ENCODE peak calls at places on chromosomes 4 and X, in six cellular contexts. Y is HepG2, T is H1, R is GM12891, F is K562, G is GM12878. J is an unnamed sample.

GRCh38 chr4:95059630-95060029 is 301.9 kb downstream of the BMPR1B start:
- DNase-seq in R (no peak), T (no peak), G (no peak), Y (no peak), F (no peak), J (no peak)

GRCh38 chr4:167642250-167642649 is 408.0 kb upstream of the SPOCK3 start:
- DNase-seq in T (no peak), R (no peak), G (no peak), Y (no peak), F (no peak), J (no peak)

GRCh38 chr4:175716956-175717355 is 95.1 kb downstream of the GPM6A start:
- DNase-seq in R (no peak), Y (no peak), G (no peak), F (no peak), T (no peak), J (no peak)

GRCh38 chr4:74805601-74806000 is 11.3 kb upstream of the BTC start:
- DNase-seq in Y (peak), G (no peak), R (no peak), F (no peak), T (no peak), J (no peak)

GRCh38 chr4:183746305-183747229 is 87.5 kb downstream of the TRAPPC11 start:
- DNase-seq in R (no peak), G (peak), F (no peak), T (no peak), Y (no peak), J (no peak)

GRCh38 chr4:24260133-24260532 is 324.2 kb downstream of the DHX15 start:
- DNase-seq in Y (no peak), G (no peak), F (no peak), T (no peak), R (no peak), J (no peak)

GRCh38 chr4:76364763-76365162 is 56.2 kb downstream of the CCDC158 start:
- DNase-seq in T (no peak), G (no peak), Y (no peak), R (no peak), F (peak), J (no peak)

GRCh38 chr4:119040711-119041185 is 94.9 kb upstream of the MYOZ2 start:
- DNase-seq in Y (no peak), T (no peak), F (no peak), G (no peak), R (no peak), J (no peak)

GRCh38 chr4:91958651-91959050 is 345.1 kb upstream of the GRID2 start:
- DNase-seq in T (no peak), G (no peak), Y (no peak), R (no peak), F (no peak), J (no peak)

GRCh38 chr4:147773261-147774184 is 41.6 kb downstream of the ARHGAP10 start:
- DNase-seq in R (no peak), G (no peak), T (no peak), F (no peak), Y (no peak), J (no peak)

GRCh38 chr4:144647095-144647959 is 1.4 kb downstream of the HHIP start:
- DNase-seq in T (no peak), F (peak), R (no peak), G (no peak), Y (no peak), J (no peak)

GRCh38 chr4:183468210-183469095 is 24.0 kb downstream of the CDKN2AIP start:
- DNase-seq in R (no peak), Y (peak), G (no peak), F (no peak), T (no peak), J (no peak)

GRCh38 chr4:18366762-18367358 is 345.3 kb upstream of the LCORL start:
- DNase-seq in R (no peak), G (peak), Y (peak), F (no peak), T (no peak), J (no peak)

GRCh38 chr4:10157478-10158354 is 41.1 kb upstream of the WDR1 start:
- DNase-seq in G (peak), F (peak), Y (peak), R (peak), T (peak), J (peak)

GRCh38 chrX:153768311-153769157 is 4.5 kb downstream of the PLXNB3 start:
- DNase-seq in F (no peak), R (peak), G (no peak), T (no peak), Y (no peak), J (peak)

GRCh38 chrX:134369576-134369975 is 90.4 kb upstream of the HPRT1 start:
- DNase-seq in F (no peak), G (peak), T (no peak), R (no peak), Y (no peak), J (no peak)

GRCh38 chrX:128518508-128518907 is 466.3 kb upstream of the ACTRT1 start:
- DNase-seq in T (no peak), R (no peak), G (no peak), Y (peak), F (no peak), J (no peak)

GRCh38 chrX:155747520-155747919 is 133.6 kb upstream of the VAMP7 start:
- DNase-seq in Y (no peak), R (no peak), G (no peak), T (no peak), F (no peak), J (no peak)

GRCh38 chrX:9516635-9517034 is 51.8 kb downstream of the TBL1X start:
- DNase-seq in G (no peak), F (no peak), Y (no peak), R (no peak), T (no peak), J (no peak)

GRCh38 chrX:69137371-69137881 is 27.8 kb downstream of the PJA1 start:
- DNase-seq in T (no peak), R (no peak), G (no peak), F (no peak), Y (no peak), J (no peak)

GRCh38 chr4:1237981-1238675 is 10.8 kb downstream of the CTBP1 start:
- DNase-seq in G (no peak), T (no peak), F (no peak), R (peak), Y (no peak), J (no peak)

GRCh38 chr4:103567591-103567990 is 152.2 kb downstream of the TACR3 start:
- DNase-seq in G (no peak), T (no peak), F (no peak), Y (no peak), R (no peak), J (no peak)

GRCh38 chr4:145278341-145279121 is 98.1 kb upstream of the OTUD4 start:
- DNase-seq in R (no peak), Y (no peak), G (no peak), F (peak), T (no peak), J (no peak)

GRCh38 chr4:75708218-75708691 is 16.1 kb upstream of the USO1 start:
- DNase-seq in T (no peak), R (no peak), F (no peak), Y (peak), G (no peak), J (no peak)

GRCh38 chrX:53262918-53263394 is 18.4 kb downstream of the IQSEC2 start:
- DNase-seq in F (peak), G (no peak), R (no peak), Y (no peak), T (no peak), J (no peak)

GRCh38 chr4:73859614-73860088 is 6.6 kb downstream of the PF4V1 start:
- DNase-seq in T (no peak), Y (no peak), G (no peak), F (no peak), R (no peak), J (no peak)

GRCh38 chr4:147770831-147771230 is 38.9 kb downstream of the ARHGAP10 start:
- DNase-seq in R (no peak), F (no peak), T (no peak), Y (no peak), G (no peak), J (no peak)

GRCh38 chr4:118772149-118773081 is 63.5 kb downstream of the SEC24D start:
- DNase-seq in Y (peak), T (no peak), G (no peak), F (peak), R (no peak), J (no peak)

GRCh38 chrX:46500054-46500453 is 45.2 kb downstream of the ZNF674 start:
- DNase-seq in G (no peak), F (no peak), Y (no peak), T (no peak), R (no peak), J (no peak)

GRCh38 chrX:19360903-19361302 is 17.2 kb downstream of the PDHA1 start:
- DNase-seq in F (no peak), T (no peak), Y (no peak), R (no peak), G (no peak), J (no peak)
- TF ChIP-seq TAF1 in F (no peak), T (no peak), Y (no peak), R (no peak), G (no peak), J (no peak)

GRCh38 chrX:48697182-48697727 is 721 bp downstream of the SUV39H1 start:
- DNase-seq in R (no peak), F (no peak), G (no peak), T (no peak), Y (no peak), J (no peak)
- TF ChIP-seq POLR2A in R (no peak), F (no peak), G (peak), T (no peak), Y (no peak), J (no peak)

DNA sequence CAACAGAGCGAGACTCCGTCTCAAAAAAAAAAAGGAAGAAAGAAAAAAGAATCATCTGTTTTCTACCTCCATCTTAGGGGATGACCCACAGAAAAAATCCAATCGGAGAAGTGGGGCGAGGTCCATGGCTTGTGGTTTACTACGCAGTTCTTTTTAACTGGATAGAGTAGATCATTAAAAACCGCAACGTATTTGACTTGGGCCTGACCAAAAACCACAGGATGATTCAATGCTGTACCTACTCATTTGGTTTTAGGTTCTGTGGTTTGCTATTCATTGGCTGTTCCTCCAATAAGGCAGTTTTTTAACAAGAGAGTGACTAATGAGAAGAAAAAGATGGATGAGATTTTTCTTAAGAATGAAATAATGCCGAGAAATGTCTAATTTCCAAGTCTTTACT is 83.7 kb downstream of the FREM3 start:
- DNase-seq in F (no peak), T (no peak), G (peak), Y (no peak), R (peak), J (peak)
- TF ChIP-seq POLR2AphosphoS5 in F (no peak), T (no peak), G (no peak), Y (no peak), R (no peak), J (no peak)

DNA sequence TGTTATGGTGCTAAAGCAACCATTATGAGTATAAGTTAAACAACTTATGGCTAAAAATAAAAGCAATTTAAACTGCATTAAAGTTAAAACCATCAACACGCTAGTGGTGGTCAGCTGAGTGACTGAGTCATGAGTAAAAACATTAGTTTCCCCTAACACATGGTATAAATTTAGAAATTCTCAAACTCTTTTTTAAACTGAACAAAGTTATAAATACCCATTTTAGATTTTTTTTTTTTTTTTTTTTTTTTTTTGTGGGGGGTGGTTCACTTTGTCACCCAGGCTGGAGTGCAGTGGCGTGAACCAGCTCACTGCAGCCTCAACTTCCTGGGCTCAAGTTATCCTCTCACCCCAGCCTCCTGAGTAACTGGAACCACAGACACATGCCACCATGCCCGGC is 5.4 kb upstream of the BBS7 start:
- DNase-seq in G (no peak), T (no peak), R (no peak), F (no peak), Y (no peak), J (no peak)
- TF ChIP-seq TAF1 in G (no peak), T (no peak), R (no peak), F (no peak), Y (no peak), J (no peak)

GRCh38 chrX:40152706-40153334 is 55.1 kb upstream of the BCOR start:
- DNase-seq in G (no peak), F (peak), Y (no peak), T (no peak), R (no peak), J (no peak)

GRCh38 chrX:40149286-40150175 is 51.8 kb upstream of the BCOR start:
- DNase-seq in F (no peak), G (no peak), Y (no peak), T (no peak), R (no peak), J (no peak)

GRCh38 chrX:40152173-40152705 is 54.5 kb upstream of the BCOR start:
- DNase-seq in Y (no peak), R (no peak), G (no peak), T (no peak), F (peak), J (no peak)

GRCh38 chrX:40150503-40150902 is 52.7 kb upstream of the BCOR start:
- DNase-seq in F (no peak), T (no peak), R (no peak), Y (no peak), G (no peak), J (no peak)

GRCh38 chrX:40151211-40152172 is 53.7 kb upstream of the BCOR start:
- DNase-seq in T (no peak), Y (no peak), G (no peak), F (peak), R (no peak), J (no peak)
- TF ChIP-seq POLR2A in T (no peak), Y (no peak), G (no peak), F (peak), R (no peak), J (no peak)

GRCh38 chr4:14520171-14520570 is 482.1 kb upstream of the CPEB2 start:
- DNase-seq in G (no peak), R (no peak), F (no peak), T (no peak), Y (no peak), J (no peak)
- TF ChIP-seq POLR2AphosphoS5 in G (no peak), R (no peak), F (no peak), T (no peak), Y (no peak), J (no peak)

GRCh38 chrX:10566726-10567097 is 53.7 kb downstream of the MID1 start:
- DNase-seq in Y (no peak), T (no peak), R (no peak), G (no peak), F (no peak), J (no peak)

GRCh38 chrX:10568428-10568827 is 52.0 kb downstream of the MID1 start:
- DNase-seq in F (no peak), R (no peak), Y (no peak), T (no peak), G (no peak), J (no peak)

GRCh38 chrX:10570601-10571000 is 49.8 kb downstream of the MID1 start:
- DNase-seq in T (no peak), R (no peak), Y (no peak), G (no peak), F (no peak), J (no peak)

GRCh38 chrX:10567136-10567535 is 53.2 kb downstream of the MID1 start:
- DNase-seq in G (no peak), T (no peak), Y (no peak), R (no peak), F (no peak), J (no peak)

DNA sequence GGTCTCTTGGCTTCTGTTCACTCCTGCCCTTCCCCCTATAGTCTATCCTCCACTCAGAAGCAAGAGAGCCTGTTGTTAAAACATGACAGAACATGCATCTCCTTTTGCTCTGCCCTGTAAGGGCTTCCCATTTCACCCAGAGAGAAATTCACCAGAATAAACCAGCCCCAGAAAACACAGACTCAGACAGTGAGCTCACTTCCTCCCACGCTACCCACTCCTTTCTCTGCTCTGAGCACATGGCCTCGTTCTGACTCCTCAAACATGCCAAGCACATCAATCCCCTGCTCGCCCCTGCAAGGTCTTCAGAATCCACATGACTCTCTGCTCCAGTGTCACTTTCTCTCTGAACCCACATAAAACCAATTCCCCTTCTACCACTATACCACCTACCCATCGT is 50.4 kb downstream of the MID1 start:
- DNase-seq in T (no peak), G (no peak), Y (no peak), R (no peak), F (no peak), J (no peak)
- TF ChIP-seq TAF1 in T (no peak), G (no peak), Y (no peak), R (no peak), F (no peak), J (no peak)

GRCh38 chrX:7448123-7448522 is 300.2 kb upstream of the PUDP start:
- DNase-seq in R (no peak), Y (no peak), F (no peak), T (no peak), G (no peak), J (no peak)

GRCh38 chrX:7446815-7447214 is 298.9 kb upstream of the PUDP start:
- DNase-seq in T (no peak), Y (no peak), F (no peak), R (no peak), G (no peak), J (no peak)

DNA sequence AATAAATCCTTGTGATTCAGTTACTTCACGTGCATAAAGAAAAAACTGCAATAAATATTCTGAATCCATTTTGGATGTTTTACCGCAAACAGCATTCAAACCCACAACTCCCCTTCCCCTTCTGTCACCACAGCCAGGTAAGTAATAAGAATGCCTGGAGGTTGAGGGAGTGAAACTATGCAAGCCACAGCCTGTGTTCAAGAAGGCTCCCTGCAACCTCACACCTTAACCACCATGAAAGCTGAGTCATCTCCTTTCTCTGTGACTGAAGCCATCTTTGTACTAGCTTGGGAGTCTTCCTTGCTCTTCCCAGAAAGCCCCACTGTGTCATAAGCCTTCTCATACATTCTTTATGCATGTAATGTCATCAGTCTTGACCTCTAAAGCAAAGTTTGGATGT is 297.0 kb upstream of the PUDP start:
- DNase-seq in R (no peak), Y (no peak), F (no peak), T (no peak), G (peak), J (no peak)
- TF ChIP-seq POLR2A in R (no peak), Y (no peak), F (no peak), T (no peak), G (no peak), J (no peak)